ENCODE peak calls at places on chromosome 21, in nine cellular contexts. One of them, this sample, is unnamed.

GRCh38 chr21:33761104-33762036 is 119.1 kb downstream of the ITSN1 start:
- DNase-seq in LoVo: peak
- DNase-seq in nucleus accumbens: no peak
- DNase-seq in upper lobe of right lung: no peak
- DNase-seq in fibroblast of the aortic adventitia: peak
- DNase-seq in caudate nucleus: no peak
- DNase-seq in AG09309: peak
- DNase-seq in B cell: no peak
- DNase-seq in GOT3: no peak
- DNase-seq in this sample: no peak

GRCh38 chr21:45709127-45709526 is 65.6 kb downstream of the PCBP3 start:
- DNase-seq in LoVo: no peak
- DNase-seq in nucleus accumbens: no peak
- DNase-seq in upper lobe of right lung: no peak
- DNase-seq in fibroblast of the aortic adventitia: peak
- DNase-seq in caudate nucleus: no peak
- DNase-seq in AG09309: no peak
- DNase-seq in B cell: no peak
- DNase-seq in GOT3: no peak
- DNase-seq in this sample: no peak

GRCh38 chr21:45573452-45574035 is 31.3 kb upstream of the SLC19A1 start:
- DNase-seq in LoVo: no peak
- DNase-seq in nucleus accumbens: no peak
- DNase-seq in upper lobe of right lung: peak
- DNase-seq in fibroblast of the aortic adventitia: no peak
- DNase-seq in caudate nucleus: no peak
- DNase-seq in AG09309: no peak
- DNase-seq in B cell: no peak
- DNase-seq in GOT3: no peak
- DNase-seq in this sample: no peak

GRCh38 chr21:43274946-43275310 is 106.1 kb downstream of the CRYAA start:
- DNase-seq in LoVo: no peak
- DNase-seq in nucleus accumbens: no peak
- DNase-seq in upper lobe of right lung: peak
- DNase-seq in fibroblast of the aortic adventitia: no peak
- DNase-seq in caudate nucleus: no peak
- DNase-seq in AG09309: no peak
- DNase-seq in B cell: no peak
- DNase-seq in GOT3: no peak
- DNase-seq in this sample: peak

GRCh38 chr21:29511076-29511475 is 212.4 kb downstream of the BACH1 start:
- DNase-seq in LoVo: no peak
- DNase-seq in nucleus accumbens: no peak
- DNase-seq in upper lobe of right lung: no peak
- DNase-seq in fibroblast of the aortic adventitia: no peak
- DNase-seq in caudate nucleus: no peak
- DNase-seq in AG09309: no peak
- DNase-seq in B cell: no peak
- DNase-seq in GOT3: no peak
- DNase-seq in this sample: no peak

GRCh38 chr21:39071623-39072214 is 111.5 kb downstream of the PSMG1 start:
- DNase-seq in LoVo: no peak
- DNase-seq in nucleus accumbens: no peak
- DNase-seq in upper lobe of right lung: no peak
- DNase-seq in fibroblast of the aortic adventitia: peak
- DNase-seq in caudate nucleus: no peak
- DNase-seq in AG09309: peak
- DNase-seq in B cell: no peak
- DNase-seq in GOT3: no peak
- DNase-seq in this sample: no peak

GRCh38 chr21:25506887-25507286 is 100.4 kb downstream of the MRPL39 start:
- DNase-seq in LoVo: no peak
- DNase-seq in nucleus accumbens: no peak
- DNase-seq in upper lobe of right lung: no peak
- DNase-seq in fibroblast of the aortic adventitia: peak
- DNase-seq in caudate nucleus: no peak
- DNase-seq in AG09309: no peak
- DNase-seq in B cell: no peak
- DNase-seq in GOT3: no peak
- DNase-seq in this sample: no peak

GRCh38 chr21:45410865-45411809 is 6.2 kb downstream of the COL18A1 start:
- DNase-seq in LoVo: no peak
- DNase-seq in nucleus accumbens: no peak
- DNase-seq in upper lobe of right lung: no peak
- DNase-seq in fibroblast of the aortic adventitia: no peak
- DNase-seq in caudate nucleus: no peak
- DNase-seq in AG09309: no peak
- DNase-seq in B cell: no peak
- DNase-seq in GOT3: no peak
- DNase-seq in this sample: peak

GRCh38 chr21:36849461-36849860 is 117.0 kb downstream of the HLCS start:
- DNase-seq in LoVo: no peak
- DNase-seq in nucleus accumbens: peak
- DNase-seq in upper lobe of right lung: no peak
- DNase-seq in fibroblast of the aortic adventitia: no peak
- DNase-seq in caudate nucleus: no peak
- DNase-seq in AG09309: no peak
- DNase-seq in B cell: no peak
- DNase-seq in GOT3: no peak
- DNase-seq in this sample: no peak

GRCh38 chr21:28636988-28637691 is 355.5 kb downstream of the LTN1 start:
- DNase-seq in LoVo: no peak
- DNase-seq in nucleus accumbens: no peak
- DNase-seq in upper lobe of right lung: no peak
- DNase-seq in fibroblast of the aortic adventitia: peak
- DNase-seq in caudate nucleus: no peak
- DNase-seq in AG09309: peak
- DNase-seq in B cell: no peak
- DNase-seq in GOT3: no peak
- DNase-seq in this sample: no peak

GRCh38 chr21:37886120-37886519 is 30.1 kb downstream of the KCNJ6 start:
- DNase-seq in LoVo: no peak
- DNase-seq in nucleus accumbens: no peak
- DNase-seq in upper lobe of right lung: no peak
- DNase-seq in fibroblast of the aortic adventitia: no peak
- DNase-seq in caudate nucleus: no peak
- DNase-seq in AG09309: no peak
- DNase-seq in B cell: no peak
- DNase-seq in GOT3: no peak
- DNase-seq in this sample: no peak

GRCh38 chr21:29349702-29350101 is 51.0 kb downstream of the BACH1 start:
- DNase-seq in LoVo: no peak
- DNase-seq in nucleus accumbens: no peak
- DNase-seq in upper lobe of right lung: no peak
- DNase-seq in fibroblast of the aortic adventitia: no peak
- DNase-seq in caudate nucleus: no peak
- DNase-seq in AG09309: no peak
- DNase-seq in B cell: no peak
- DNase-seq in GOT3: no peak
- DNase-seq in this sample: no peak

GRCh38 chr21:46227811-46228344 is 696 bp downstream of the LSS start:
- DNase-seq in LoVo: no peak
- DNase-seq in nucleus accumbens: no peak
- DNase-seq in upper lobe of right lung: no peak
- DNase-seq in fibroblast of the aortic adventitia: peak
- DNase-seq in caudate nucleus: no peak
- DNase-seq in AG09309: no peak
- DNase-seq in B cell: no peak
- DNase-seq in GOT3: no peak
- DNase-seq in this sample: no peak

GRCh38 chr21:45858180-45858579 is 123.4 kb upstream of the COL6A1 start:
- DNase-seq in LoVo: no peak
- DNase-seq in nucleus accumbens: no peak
- DNase-seq in upper lobe of right lung: no peak
- DNase-seq in fibroblast of the aortic adventitia: no peak
- DNase-seq in caudate nucleus: no peak
- DNase-seq in AG09309: no peak
- DNase-seq in B cell: no peak
- DNase-seq in GOT3: no peak
- DNase-seq in this sample: no peak

GRCh38 chr21:15929536-15929935 is 199.8 kb downstream of the USP25 start:
- DNase-seq in LoVo: no peak
- DNase-seq in nucleus accumbens: no peak
- DNase-seq in upper lobe of right lung: no peak
- DNase-seq in fibroblast of the aortic adventitia: no peak
- DNase-seq in caudate nucleus: no peak
- DNase-seq in AG09309: no peak
- DNase-seq in B cell: no peak
- DNase-seq in GOT3: no peak
- DNase-seq in this sample: no peak

GRCh38 chr21:30981403-30981802 is 56.9 kb downstream of the KRTAP19-8 start:
- DNase-seq in LoVo: no peak
- DNase-seq in nucleus accumbens: no peak
- DNase-seq in upper lobe of right lung: no peak
- DNase-seq in fibroblast of the aortic adventitia: no peak
- DNase-seq in caudate nucleus: no peak
- DNase-seq in AG09309: no peak
- DNase-seq in B cell: no peak
- DNase-seq in GOT3: no peak
- DNase-seq in this sample: no peak

GRCh38 chr21:28492127-28492526 is 500.6 kb downstream of the LTN1 start:
- DNase-seq in LoVo: no peak
- DNase-seq in nucleus accumbens: no peak
- DNase-seq in upper lobe of right lung: no peak
- DNase-seq in fibroblast of the aortic adventitia: no peak
- DNase-seq in caudate nucleus: no peak
- DNase-seq in AG09309: no peak
- DNase-seq in B cell: no peak
- DNase-seq in GOT3: no peak
- DNase-seq in this sample: no peak

GRCh38 chr21:31874817-31875216 is 2.0 kb downstream of the HUNK start:
- DNase-seq in LoVo: no peak
- DNase-seq in nucleus accumbens: no peak
- DNase-seq in upper lobe of right lung: no peak
- DNase-seq in fibroblast of the aortic adventitia: no peak
- DNase-seq in caudate nucleus: no peak
- DNase-seq in AG09309: no peak
- DNase-seq in B cell: no peak
- DNase-seq in GOT3: no peak
- DNase-seq in this sample: no peak

GRCh38 chr21:45419162-45419561 is 14.2 kb downstream of the COL18A1 start:
- DNase-seq in LoVo: no peak
- DNase-seq in nucleus accumbens: no peak
- DNase-seq in upper lobe of right lung: no peak
- DNase-seq in fibroblast of the aortic adventitia: no peak
- DNase-seq in caudate nucleus: no peak
- DNase-seq in AG09309: no peak
- DNase-seq in B cell: no peak
- DNase-seq in GOT3: no peak
- DNase-seq in this sample: peak